ENCODE peak calls at places on chromosomes 12 and 14, in six cellular contexts. N is HCT116, E is H1, W is K562, Q is SK-N-SH, I is HepG2. Y is an unnamed sample.

GRCh38 chr14:101066826-101067508 is 163.4 kb upstream of the RTL1 start:
- DNase-seq in Q (no peak), I (no peak), W (no peak), E (no peak), N (no peak), Y (no peak)

GRCh38 chr12:3931206-3931605 is 58.0 kb upstream of the PARP11 start:
- DNase-seq in W (no peak), Q (no peak), I (no peak), N (no peak), E (no peak), Y (no peak)

GRCh38 chr14:100018054-100018453 is 47.2 kb upstream of the EVL start:
- DNase-seq in Q (no peak), N (no peak), W (no peak), E (no peak), I (no peak), Y (no peak)

GRCh38 chr14:104580961-104581360 is 1.4 kb downstream of the C14orf180 start:
- DNase-seq in I (no peak), W (no peak), E (no peak), N (no peak), Q (peak), Y (no peak)

GRCh38 chr12:7638764-7639570 is 26.7 kb downstream of the APOBEC1 start:
- DNase-seq in Q (peak), I (peak), W (peak), N (peak), E (peak), Y (peak)

GRCh38 chr12:41213107-41213506 is 25.0 kb downstream of the PDZRN4 start:
- DNase-seq in Q (no peak), W (no peak), E (no peak), N (no peak), I (no peak), Y (no peak)

GRCh38 chr14:99896371-99896770 is 103.2 kb downstream of the EML1 start:
- DNase-seq in W (no peak), I (no peak), E (no peak), Q (no peak), N (no peak), Y (no peak)

GRCh38 chr12:57203201-57203600 is 13.4 kb upstream of the NXPH4 start:
- DNase-seq in N (no peak), W (no peak), I (no peak), E (no peak), Q (no peak), Y (no peak)

GRCh38 chr14:24921903-24922302 is 128.0 kb downstream of the STXBP6 start:
- DNase-seq in Q (no peak), E (no peak), I (no peak), W (no peak), N (no peak), Y (no peak)

GRCh38 chr14:103931422-103931821 is 3.2 kb downstream of the TDRD9 start:
- DNase-seq in E (no peak), Q (no peak), N (no peak), I (no peak), W (no peak), Y (no peak)

GRCh38 chr14:94630396-94630795 is 18.2 kb downstream of the SERPINA3 start:
- DNase-seq in N (no peak), Q (no peak), I (no peak), W (no peak), E (no peak), Y (no peak)

GRCh38 chr12:132393991-132394949 is 64.9 kb upstream of the GALNT9 start:
- DNase-seq in W (peak), E (no peak), Q (no peak), N (no peak), I (no peak), Y (no peak)

GRCh38 chr14:85580536-85581165 is 50.7 kb downstream of the FLRT2 start:
- DNase-seq in I (no peak), W (no peak), Q (no peak), N (no peak), E (no peak), Y (no peak)

GRCh38 chr14:33505963-33506329 is 444.9 kb downstream of the EGLN3 start:
- DNase-seq in E (no peak), Q (no peak), W (no peak), I (no peak), N (no peak), Y (no peak)

GRCh38 chr12:46299846-46300245 is 31.0 kb upstream of the SLC38A1 start:
- DNase-seq in E (no peak), N (no peak), Q (no peak), I (no peak), W (no peak), Y (no peak)

GRCh38 chr14:99803106-99803437 is 9.9 kb downstream of the EML1 start:
- DNase-seq in W (no peak), N (no peak), I (no peak), Q (no peak), E (no peak), Y (no peak)

GRCh38 chr12:57771873-57772428 is at the start of gene METTL1:
- DNase-seq in E (peak), I (peak), N (peak), W (peak), Q (peak), Y (peak)

GRCh38 chr12:45232771-45233372 is 17.0 kb downstream of the ANO6 start:
- DNase-seq in E (no peak), N (peak), I (peak), Q (no peak), W (peak), Y (peak)

GRCh38 chr14:104681689-104682074 is 7.7 kb upstream of the INF2 start:
- DNase-seq in E (peak), N (no peak), W (no peak), Q (peak), I (peak), Y (peak)

GRCh38 chr14:32244404-32244803 is 41.3 kb upstream of the RNU6-8 start:
- DNase-seq in I (peak), Q (no peak), W (no peak), N (no peak), E (no peak), Y (peak)

GRCh38 chr14:92153581-92153980 is 31.8 kb downstream of the CPSF2 start:
- DNase-seq in E (no peak), W (no peak), N (no peak), I (peak), Q (no peak), Y (no peak)

GRCh38 chr14:105347587-105347968 is 33.0 kb downstream of the PACS2 start:
- DNase-seq in I (no peak), W (no peak), E (no peak), Q (no peak), N (no peak), Y (no peak)

GRCh38 chr12:131209082-131210070 is 255.7 kb downstream of the ADGRD1 start:
- DNase-seq in W (no peak), I (no peak), Q (no peak), E (no peak), N (no peak), Y (no peak)

GRCh38 chr12:106120578-106121105 is 18.1 kb downstream of the NUAK1 start:
- DNase-seq in E (no peak), W (no peak), N (no peak), I (peak), Q (no peak), Y (no peak)

GRCh38 chr12:22046968-22047390 is 961 bp downstream of the CMAS start:
- DNase-seq in E (no peak), N (no peak), I (no peak), W (no peak), Q (no peak), Y (no peak)

GRCh38 chr14:20671597-20672283 is 12.6 kb upstream of the RNASE4 start:
- DNase-seq in N (no peak), E (no peak), I (peak), W (no peak), Q (no peak), Y (no peak)

GRCh38 chr12:107244584-107244983 is 151.2 kb upstream of the CRY1 start:
- DNase-seq in I (no peak), W (no peak), Q (no peak), N (no peak), E (no peak), Y (no peak)

GRCh38 chr14:21868442-21869046 is 194.9 kb upstream of the OR4E1 start:
- DNase-seq in N (peak), Q (peak), E (peak), W (peak), I (peak), Y (peak)

GRCh38 chr12:12399906-12400305 is 43.0 kb downstream of the BORCS5 start:
- DNase-seq in W (no peak), Q (no peak), E (no peak), I (no peak), N (no peak), Y (no peak)

GRCh38 chr14:64704743-64705405 is 650 bp downstream of the PLEKHG3 start:
- DNase-seq in W (peak), E (no peak), I (no peak), Q (peak), N (no peak), Y (peak)

GRCh38 chr12:117071009-117071408 is 28.2 kb downstream of the TESC start:
- DNase-seq in N (no peak), E (no peak), Q (no peak), I (no peak), W (no peak), Y (no peak)

GRCh38 chr12:57173089-57173488 is 25.7 kb upstream of the LRP1-AS start:
- DNase-seq in E (peak), W (peak), I (peak), Q (peak), N (no peak), Y (peak)

GRCh38 chr12:106135781-106136180 is 3.0 kb downstream of the NUAK1 start:
- DNase-seq in W (no peak), N (no peak), I (no peak), Q (no peak), E (no peak), Y (no peak)

DNA sequence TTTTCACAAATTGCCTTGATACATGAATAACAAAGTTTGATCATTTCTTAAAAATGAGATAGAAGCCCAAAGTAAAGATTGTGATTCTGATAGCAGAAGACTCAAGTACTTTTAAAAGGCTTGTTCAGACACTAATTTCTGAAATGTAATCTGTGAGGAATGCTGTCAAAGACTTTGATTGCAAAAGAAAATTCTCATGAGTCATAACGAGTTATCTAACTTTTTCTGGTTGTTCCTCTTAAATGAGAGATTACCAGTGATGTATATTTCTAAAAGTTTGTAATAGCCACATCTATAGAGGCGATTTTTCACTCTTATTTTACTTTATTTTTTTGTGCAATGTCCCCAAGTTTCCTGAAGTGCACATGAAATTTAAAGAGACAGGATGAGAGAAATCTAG is 7.0 kb downstream of the PYGL start:
- DNase-seq in W (no peak), E (no peak), Q (no peak), N (no peak), I (no peak), Y (no peak)
- TF ChIP-seq JUND in W (no peak), E (no peak), Q (peak), N (no peak), I (no peak), Y (no peak)

DNA sequence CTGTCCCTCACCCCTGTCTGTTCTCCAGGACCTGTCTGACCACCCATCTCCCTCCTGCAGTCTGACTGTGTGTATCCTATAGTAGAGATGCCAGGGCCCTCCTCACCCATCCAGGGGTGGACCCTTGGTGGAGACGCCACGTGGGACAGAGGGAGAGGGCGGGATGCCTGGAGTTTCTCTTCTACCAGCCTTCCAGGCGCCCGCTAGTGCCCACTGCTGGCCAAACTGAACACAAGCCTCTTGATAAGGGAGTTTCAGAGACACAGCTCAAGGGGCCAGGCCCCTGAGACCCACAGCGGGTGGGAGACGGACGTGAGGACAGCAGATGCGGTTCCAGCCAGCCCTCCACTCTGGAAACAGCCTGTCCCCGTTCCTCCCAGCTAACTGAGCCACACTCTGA is 147.3 kb downstream of the RBM19 start:
- DNase-seq in N (no peak), I (peak), E (peak), W (peak), Q (no peak), Y (no peak)
- TF ChIP-seq JUND in N (no peak), I (no peak), E (no peak), W (no peak), Q (no peak), Y (no peak)

DNA sequence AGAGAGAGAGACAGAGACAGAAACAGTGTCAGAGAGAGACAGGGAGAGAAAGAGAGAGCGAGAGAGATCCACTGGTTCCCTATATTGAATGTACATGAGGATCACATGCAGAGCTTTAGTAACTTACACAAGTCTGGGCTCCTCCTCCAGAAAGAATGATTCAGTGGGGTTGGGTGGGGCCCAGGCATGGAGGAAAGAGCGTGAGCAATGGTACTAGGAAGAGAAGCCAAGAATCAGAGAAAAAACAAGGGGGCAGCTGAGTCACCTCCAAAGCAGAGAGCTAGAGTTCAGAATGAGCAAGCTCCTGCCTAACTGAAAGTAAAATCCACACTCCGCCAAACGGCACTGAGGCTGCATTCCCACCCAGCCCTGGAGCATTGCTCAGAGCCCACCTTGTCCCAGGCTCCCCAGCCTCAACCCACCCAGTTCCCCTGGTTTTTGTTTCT is 670.1 kb upstream of the TBX3 start:
- DNase-seq in N (peak), I (peak), E (no peak), Q (no peak), W (no peak), Y (no peak)
- TF ChIP-seq JUND in N (peak), I (no peak), E (no peak), Q (peak), W (no peak), Y (no peak)

DNA sequence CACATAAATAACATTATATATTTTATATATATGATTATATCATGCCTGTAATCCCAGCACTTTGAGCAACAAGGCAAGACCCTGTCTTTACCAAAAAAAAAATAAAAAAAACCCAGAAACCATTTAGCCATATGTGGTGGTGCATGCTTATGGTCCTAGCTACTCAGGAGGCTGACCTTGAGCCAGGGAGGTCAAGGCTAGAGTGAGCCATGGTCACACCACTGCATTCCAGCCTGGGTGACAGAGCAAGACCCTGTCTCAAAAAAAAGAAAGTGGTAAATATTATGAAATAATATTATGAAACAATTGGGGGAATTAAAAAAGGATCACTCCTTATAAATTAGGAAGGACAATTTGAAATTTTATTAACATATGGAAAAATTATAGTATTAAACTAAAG is 16.0 kb downstream of the RAD51B start:
- DNase-seq in I (peak), W (no peak), E (no peak), N (no peak), Q (no peak), Y (no peak)
- TF ChIP-seq JUND in I (no peak), W (no peak), E (no peak), N (no peak), Q (no peak), Y (no peak)

DNA sequence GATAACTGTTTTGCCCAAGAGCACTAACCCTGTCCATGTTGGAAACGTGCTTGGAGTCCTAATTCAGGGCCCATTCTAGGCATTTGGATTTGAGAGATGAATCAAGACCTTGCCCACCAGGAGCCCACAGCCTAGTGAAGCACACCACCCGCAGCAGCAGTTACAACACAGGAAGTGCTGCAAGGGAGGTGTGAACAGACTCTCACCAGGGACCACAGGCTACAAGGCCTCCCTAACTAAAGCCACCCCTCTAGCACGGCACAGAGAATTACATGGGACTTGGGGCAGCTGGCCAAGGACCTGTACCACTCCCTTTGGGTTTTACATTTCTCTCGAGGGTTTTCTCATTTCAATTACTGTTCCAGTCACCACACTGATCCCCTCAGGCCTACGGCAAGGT is 49.4 kb upstream of the FOXN3 start:
- DNase-seq in I (no peak), Q (no peak), N (no peak), E (no peak), W (no peak), Y (no peak)
- TF ChIP-seq JUND in I (no peak), Q (no peak), N (no peak), E (no peak), W (no peak), Y (no peak)

GRCh38 chr12:5442251-5443006 is 10.5 kb downstream of the NTF3 start:
- DNase-seq in Q (peak), N (peak), E (no peak), I (peak), W (peak), Y (no peak)
- TF ChIP-seq JUND in Q (no peak), N (no peak), E (no peak), I (no peak), W (no peak), Y (no peak)

Y was measured in T47D.